ENCODE peak calls at places on chromosomes 12 and 14, in eight cellular contexts. J is heart left ventricle, E is tibial artery, F is thoracic aorta, C is cardiac muscle cell, R is bronchial epithelial cell, K is Peyer's patch, I is tibial nerve. D is an unnamed sample.

GRCh38 chr14:91394105-91395081 is 23.2 kb downstream of the CCDC88C start:
- DNase-seq in J (peak; percentile 2), E (no peak), F (no peak), C (no peak), R (no peak), K (no peak), I (no peak), D (no peak)

GRCh38 chr12:122846622-122847515 is 11.6 kb downstream of the HIP1R start:
- DNase-seq in J (no peak), E (no peak), F (no peak), C (no peak), R (no peak), K (no peak), I (no peak), D (no peak)

GRCh38 chr14:50985124-50985815 is 41.0 kb upstream of the PYGL start:
- DNase-seq in J (no peak), E (no peak), F (no peak), C (peak; percentile 12), R (no peak), K (no peak), I (no peak), D (no peak)

GRCh38 chr14:83535396-83535906 is 1994.5 kb upstream of the FLRT2 start:
- DNase-seq in J (no peak), E (no peak), F (no peak), C (no peak), R (no peak), K (no peak), I (no peak), D (no peak)

GRCh38 chr12:26283046-26283445 is 87.7 kb downstream of the SSPN start:
- DNase-seq in J (no peak), E (no peak), F (no peak), C (no peak), R (no peak), K (no peak), I (no peak), D (no peak)

GRCh38 chr12:67649165-67650126 is 901 bp downstream of the DYRK2 start:
- DNase-seq in J (peak; percentile 55), E (peak; percentile 73), F (no peak), C (no peak), R (no peak), K (peak; percentile 49), I (no peak), D (peak; percentile 38)

GRCh38 chr12:96040305-96041133 is 5.1 kb upstream of the LTA4H start:
- DNase-seq in J (no peak), E (no peak), F (no peak), C (no peak), R (no peak), K (no peak), I (no peak), D (no peak)

GRCh38 chr14:38870437-38870836 is 232.6 kb downstream of the SEC23A start:
- DNase-seq in J (no peak), E (no peak), F (no peak), C (no peak), R (no peak), K (no peak), I (no peak), D (no peak)

GRCh38 chr12:46983959-46984833 is 95.2 kb upstream of the PCED1B start:
- DNase-seq in J (no peak), E (no peak), F (no peak), C (peak; percentile 76), R (peak; percentile 73), K (no peak), I (peak; percentile 5), D (peak; percentile 28)

DNA sequence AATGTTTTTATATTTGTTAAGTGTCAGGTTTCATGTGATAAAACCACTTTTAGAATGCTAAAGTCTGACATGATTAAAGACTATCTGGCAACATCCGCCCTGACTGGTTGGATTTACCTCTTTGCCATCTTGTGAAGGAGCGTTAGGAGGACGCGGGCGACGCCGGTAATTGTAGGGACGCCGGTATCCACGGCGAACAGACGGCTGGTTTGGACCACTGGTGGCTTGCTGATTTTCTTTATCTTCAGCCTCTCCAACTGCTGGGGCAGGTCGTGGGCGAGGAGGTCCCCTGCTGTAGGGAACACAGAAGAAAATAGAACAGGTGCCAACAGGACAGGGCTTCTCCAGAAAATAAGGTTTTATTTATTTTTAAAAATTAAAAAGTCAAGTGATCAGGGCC is 21.3 kb downstream of the YBX3 start:
- DNase-seq in J (no peak), E (no peak), F (no peak), C (no peak), R (no peak), K (no peak), I (no peak), D (no peak)
- H3K36me3 ChIP-seq in J (peaks cover 2% of the 10 kb centered on the region), E (peaks cover 89% of the 10 kb centered on the region), F (peaks cover 38% of the 10 kb centered on the region), C (peaks cover 75% of the 10 kb centered on the region), R (peaks cover 27% of the 10 kb centered on the region), K (no peaks in the 10 kb centered on the region), I (peaks cover 6% of the 10 kb centered on the region), D (peaks cover 4% of the 10 kb centered on the region)

GRCh38 chr14:64053694-64054669 is 201.2 kb downstream of the SYNE2 start:
- DNase-seq in J (no peak), E (peak; percentile 66), F (peak; percentile 8), C (no peak), R (peak; percentile 74), K (no peak), I (no peak), D (no peak)
- H3K36me3 ChIP-seq in J (no peaks in the 10 kb centered on the region), E (peaks cover 16% of the 10 kb centered on the region), F (peaks cover 8% of the 10 kb centered on the region), C (peaks cover 5% of the 10 kb centered on the region), R (peaks cover 1% of the 10 kb centered on the region), K (no peaks in the 10 kb centered on the region), I (no peaks in the 10 kb centered on the region), D (peaks cover 2% of the 10 kb centered on the region)

GRCh38 chr12:16021026-16021425 is 109.9 kb downstream of the DERA start:
- DNase-seq in J (no peak), E (no peak), F (no peak), C (no peak), R (no peak), K (no peak), I (no peak), D (no peak)

GRCh38 chr12:16020034-16020433 is 108.9 kb downstream of the DERA start:
- DNase-seq in J (no peak), E (no peak), F (no peak), C (no peak), R (no peak), K (no peak), I (no peak), D (no peak)

GRCh38 chr12:16021666-16022065 is 110.5 kb downstream of the DERA start:
- DNase-seq in J (no peak), E (no peak), F (no peak), C (no peak), R (no peak), K (no peak), I (no peak), D (peak; percentile 67)

GRCh38 chr12:16016748-16017147 is 105.6 kb downstream of the DERA start:
- DNase-seq in J (no peak), E (no peak), F (no peak), C (no peak), R (no peak), K (no peak), I (no peak), D (no peak)

DNA sequence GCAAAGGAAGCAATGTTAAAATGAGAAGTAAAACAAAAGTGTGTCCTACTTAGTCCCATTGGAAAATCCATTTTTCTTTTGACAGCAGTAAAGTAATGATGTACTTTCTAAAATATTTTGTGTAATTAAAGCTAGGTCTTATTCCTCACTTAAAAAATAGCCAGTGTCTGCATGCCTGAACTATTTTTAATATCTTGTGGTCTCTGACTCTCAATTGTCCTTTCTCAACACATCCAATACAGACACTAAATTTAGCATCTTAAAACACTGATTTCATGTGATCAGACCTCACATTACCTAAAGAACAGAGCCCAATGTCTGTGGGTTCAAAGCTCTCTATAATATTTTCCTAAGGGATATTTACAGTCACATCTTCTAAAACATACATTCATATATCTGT is 108.0 kb downstream of the DERA start:
- DNase-seq in J (no peak), E (no peak), F (no peak), C (no peak), R (no peak), K (no peak), I (no peak), D (no peak)
- H3K36me3 ChIP-seq in J (no peaks in the 10 kb centered on the region), E (peaks cover 27% of the 10 kb centered on the region), F (no peaks in the 10 kb centered on the region), C (no peaks in the 10 kb centered on the region), R (peaks cover 2% of the 10 kb centered on the region), K (no peaks in the 10 kb centered on the region), I (no peaks in the 10 kb centered on the region), D (peaks cover 10% of the 10 kb centered on the region)

DNA sequence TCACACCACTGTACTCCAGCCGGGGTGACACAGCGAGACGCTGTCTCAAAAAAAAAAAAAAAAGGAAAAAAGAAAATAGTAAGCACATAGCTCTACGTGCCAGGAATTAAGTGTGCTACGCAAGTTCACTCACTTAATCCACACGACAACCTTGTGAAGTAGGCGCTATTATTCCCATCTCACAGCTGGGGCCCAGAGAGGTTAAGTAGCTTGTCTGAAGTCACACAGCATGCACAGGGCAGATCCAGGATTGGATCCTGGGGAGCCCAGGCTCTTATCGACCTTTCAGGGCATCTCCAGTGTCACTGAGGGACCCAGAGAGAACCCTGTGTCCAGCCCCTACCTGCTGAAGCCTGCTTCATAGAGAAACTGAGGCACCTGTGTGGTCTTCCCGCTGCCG is 11.9 kb downstream of the DHX37 start:
- DNase-seq in J (no peak), E (no peak), F (no peak), C (no peak), R (no peak), K (no peak), I (no peak), D (no peak)
- H3K36me3 ChIP-seq in J (no peaks in the 10 kb centered on the region), E (peaks cover 80% of the 10 kb centered on the region), F (peaks cover 64% of the 10 kb centered on the region), C (peaks cover 23% of the 10 kb centered on the region), R (peaks cover 38% of the 10 kb centered on the region), K (no peaks in the 10 kb centered on the region), I (peaks cover 2% of the 10 kb centered on the region), D (peaks cover 3% of the 10 kb centered on the region)

DNA sequence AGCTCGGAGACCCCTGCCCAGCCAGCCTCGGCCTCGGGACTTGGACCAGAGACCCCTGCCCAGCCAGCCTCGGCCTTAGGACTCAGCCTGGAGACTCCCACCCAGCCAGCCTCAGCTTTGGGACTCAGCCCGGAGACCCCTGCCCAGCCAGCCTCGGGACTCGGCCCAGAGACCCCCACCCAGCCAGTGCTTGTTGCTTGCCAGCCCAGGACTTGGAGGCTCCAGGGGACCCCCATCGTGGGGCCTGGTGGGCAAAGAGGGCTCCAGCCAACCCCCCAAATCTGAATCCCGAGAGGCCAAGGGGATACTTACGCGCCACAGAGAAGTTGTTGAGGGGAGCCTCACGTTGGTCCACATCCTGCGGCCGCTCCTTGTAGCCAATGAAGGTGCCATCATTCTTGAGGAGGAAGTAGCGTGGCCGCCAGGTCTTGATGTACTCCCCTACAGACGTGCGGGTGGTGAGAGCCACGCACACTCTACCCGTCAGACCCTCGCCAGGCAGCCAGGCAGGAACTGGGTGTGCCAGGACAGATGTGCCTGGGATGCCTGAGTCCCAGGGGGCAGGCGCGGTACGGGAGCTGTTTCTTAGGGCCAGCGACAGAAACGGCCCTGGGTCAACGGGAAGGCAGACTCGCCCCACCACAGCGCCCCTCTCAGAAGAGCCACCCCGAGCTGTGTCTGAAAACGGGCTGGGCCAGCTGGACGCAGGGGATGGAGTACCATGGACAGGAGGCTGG is 15.6 kb downstream of the AKT1 start:
- DNase-seq in J (no peak), E (no peak), F (no peak), C (no peak), R (no peak), K (no peak), I (no peak), D (no peak)
- H3K36me3 ChIP-seq in J (no peaks in the 10 kb centered on the region), E (peaks cover 48% of the 10 kb centered on the region), F (peaks cover 22% of the 10 kb centered on the region), C (peaks cover 6% of the 10 kb centered on the region), R (peaks cover 31% of the 10 kb centered on the region), K (no peaks in the 10 kb centered on the region), I (no peaks in the 10 kb centered on the region), D (peaks cover 8% of the 10 kb centered on the region)

DNA sequence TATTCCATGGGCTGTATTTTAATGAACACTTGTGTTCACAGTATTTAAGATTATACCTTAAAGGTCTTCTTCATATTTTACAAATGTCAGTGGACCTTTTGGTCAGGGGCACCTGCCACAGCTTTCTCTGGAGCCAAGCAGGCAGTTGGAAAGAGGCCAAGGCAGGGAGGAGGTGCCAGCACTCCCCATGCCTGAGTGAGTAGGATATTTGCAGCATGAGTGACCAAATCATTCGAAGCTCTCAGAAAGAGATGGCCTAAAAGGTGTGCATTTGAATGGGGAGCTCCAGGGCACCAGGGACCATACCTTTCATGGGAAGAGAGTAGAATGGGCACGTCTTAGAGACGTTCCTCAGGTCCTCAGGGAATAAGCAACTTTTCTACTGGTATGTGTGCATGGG is 121.6 kb downstream of the GPR135 start:
- DNase-seq in J (peak; percentile 62), E (no peak), F (no peak), C (no peak), R (no peak), K (no peak), I (no peak), D (no peak)
- H3K36me3 ChIP-seq in J (no peaks in the 10 kb centered on the region), E (peaks cover 4% of the 10 kb centered on the region), F (no peaks in the 10 kb centered on the region), C (peaks cover 11% of the 10 kb centered on the region), R (peaks cover 2% of the 10 kb centered on the region), K (no peaks in the 10 kb centered on the region), I (no peaks in the 10 kb centered on the region), D (peaks cover 2% of the 10 kb centered on the region)